ENCODE peak calls at places on chromosomes 11 and 22, in ten cellular contexts. One of them, this sample, is unnamed.

GRCh38 chr11:126404367-126404766 is 48.9 kb downstream of the ST3GAL4 start:
- DNase-seq in ACHN: no peak
- DNase-seq in uterus: no peak
- DNase-seq in endothelial cell: no peak
- DNase-seq in NCI-H460: no peak
- DNase-seq in central memory CD4-positive, alpha-beta T cell: no peak
- DNase-seq in NCI-H1092: no peak
- DNase-seq in B cell: no peak
- DNase-seq in cardiac fibroblast: no peak
- DNase-seq in naive thymus-derived CD8-positive, alpha-beta T cell: no peak
- DNase-seq in this sample: peak

GRCh38 chr22:17931400-17931825 is 92.9 kb downstream of the MICAL3 start:
- DNase-seq in ACHN: no peak
- DNase-seq in uterus: peak
- DNase-seq in endothelial cell: no peak
- DNase-seq in NCI-H460: no peak
- DNase-seq in central memory CD4-positive, alpha-beta T cell: no peak
- DNase-seq in NCI-H1092: no peak
- DNase-seq in B cell: no peak
- DNase-seq in cardiac fibroblast: no peak
- DNase-seq in naive thymus-derived CD8-positive, alpha-beta T cell: no peak
- DNase-seq in this sample: no peak

GRCh38 chr22:27992294-27993165 is 73.5 kb upstream of the PITPNB start:
- DNase-seq in ACHN: no peak
- DNase-seq in uterus: peak
- DNase-seq in endothelial cell: no peak
- DNase-seq in NCI-H460: no peak
- DNase-seq in central memory CD4-positive, alpha-beta T cell: no peak
- DNase-seq in NCI-H1092: no peak
- DNase-seq in B cell: no peak
- DNase-seq in cardiac fibroblast: no peak
- DNase-seq in naive thymus-derived CD8-positive, alpha-beta T cell: no peak
- DNase-seq in this sample: no peak

GRCh38 chr11:127195791-127196190 is 195.2 kb upstream of the KIRREL3 start:
- DNase-seq in ACHN: no peak
- DNase-seq in uterus: no peak
- DNase-seq in endothelial cell: no peak
- DNase-seq in NCI-H460: no peak
- DNase-seq in central memory CD4-positive, alpha-beta T cell: no peak
- DNase-seq in NCI-H1092: no peak
- DNase-seq in B cell: no peak
- DNase-seq in cardiac fibroblast: no peak
- DNase-seq in naive thymus-derived CD8-positive, alpha-beta T cell: no peak
- DNase-seq in this sample: no peak

GRCh38 chr11:95465887-95466286 is 234.9 kb upstream of the SESN3 start:
- DNase-seq in ACHN: no peak
- DNase-seq in uterus: no peak
- DNase-seq in endothelial cell: peak
- DNase-seq in NCI-H460: peak
- DNase-seq in central memory CD4-positive, alpha-beta T cell: no peak
- DNase-seq in NCI-H1092: no peak
- DNase-seq in B cell: no peak
- DNase-seq in cardiac fibroblast: no peak
- DNase-seq in naive thymus-derived CD8-positive, alpha-beta T cell: no peak
- DNase-seq in this sample: no peak

GRCh38 chr11:63535734-63536133 is 874 bp upstream of the PLAAT4 start:
- DNase-seq in ACHN: no peak
- DNase-seq in uterus: no peak
- DNase-seq in endothelial cell: no peak
- DNase-seq in NCI-H460: no peak
- DNase-seq in central memory CD4-positive, alpha-beta T cell: peak
- DNase-seq in NCI-H1092: no peak
- DNase-seq in B cell: no peak
- DNase-seq in cardiac fibroblast: peak
- DNase-seq in naive thymus-derived CD8-positive, alpha-beta T cell: no peak
- DNase-seq in this sample: no peak

GRCh38 chr11:8785998-8786397 is 103.4 kb downstream of the RPL27A start:
- DNase-seq in ACHN: no peak
- DNase-seq in uterus: no peak
- DNase-seq in endothelial cell: no peak
- DNase-seq in NCI-H460: no peak
- DNase-seq in central memory CD4-positive, alpha-beta T cell: no peak
- DNase-seq in NCI-H1092: no peak
- DNase-seq in B cell: no peak
- DNase-seq in cardiac fibroblast: no peak
- DNase-seq in naive thymus-derived CD8-positive, alpha-beta T cell: no peak
- DNase-seq in this sample: no peak

GRCh38 chr11:106271126-106271525 is 193.7 kb downstream of the AASDHPPT start:
- DNase-seq in ACHN: peak
- DNase-seq in uterus: no peak
- DNase-seq in endothelial cell: no peak
- DNase-seq in NCI-H460: no peak
- DNase-seq in central memory CD4-positive, alpha-beta T cell: no peak
- DNase-seq in NCI-H1092: no peak
- DNase-seq in B cell: no peak
- DNase-seq in cardiac fibroblast: peak
- DNase-seq in naive thymus-derived CD8-positive, alpha-beta T cell: no peak
- DNase-seq in this sample: no peak

GRCh38 chr22:30822216-30823014 is 127.7 kb downstream of the OSBP2 start:
- DNase-seq in ACHN: no peak
- DNase-seq in uterus: no peak
- DNase-seq in endothelial cell: peak
- DNase-seq in NCI-H460: no peak
- DNase-seq in central memory CD4-positive, alpha-beta T cell: no peak
- DNase-seq in NCI-H1092: peak
- DNase-seq in B cell: no peak
- DNase-seq in cardiac fibroblast: no peak
- DNase-seq in naive thymus-derived CD8-positive, alpha-beta T cell: no peak
- DNase-seq in this sample: no peak

GRCh38 chr11:61730222-61730994 is 22.0 kb upstream of the MYRF start:
- DNase-seq in ACHN: peak
- DNase-seq in uterus: no peak
- DNase-seq in endothelial cell: no peak
- DNase-seq in NCI-H460: no peak
- DNase-seq in central memory CD4-positive, alpha-beta T cell: no peak
- DNase-seq in NCI-H1092: peak
- DNase-seq in B cell: no peak
- DNase-seq in cardiac fibroblast: no peak
- DNase-seq in naive thymus-derived CD8-positive, alpha-beta T cell: no peak
- DNase-seq in this sample: no peak

GRCh38 chr11:306645-307371 is 808 bp upstream of the IFITM2 start:
- DNase-seq in ACHN: no peak
- DNase-seq in uterus: no peak
- DNase-seq in endothelial cell: no peak
- DNase-seq in NCI-H460: no peak
- DNase-seq in central memory CD4-positive, alpha-beta T cell: no peak
- DNase-seq in NCI-H1092: no peak
- DNase-seq in B cell: no peak
- DNase-seq in cardiac fibroblast: no peak
- DNase-seq in naive thymus-derived CD8-positive, alpha-beta T cell: no peak
- DNase-seq in this sample: no peak

GRCh38 chr22:30816413-30816812 is 121.7 kb downstream of the OSBP2 start:
- DNase-seq in ACHN: no peak
- DNase-seq in uterus: no peak
- DNase-seq in endothelial cell: no peak
- DNase-seq in NCI-H460: no peak
- DNase-seq in central memory CD4-positive, alpha-beta T cell: no peak
- DNase-seq in NCI-H1092: no peak
- DNase-seq in B cell: no peak
- DNase-seq in cardiac fibroblast: no peak
- DNase-seq in naive thymus-derived CD8-positive, alpha-beta T cell: no peak
- DNase-seq in this sample: no peak

GRCh38 chr11:2483426-2483825 is 38.6 kb downstream of the KCNQ1 start:
- DNase-seq in ACHN: no peak
- DNase-seq in uterus: no peak
- DNase-seq in endothelial cell: no peak
- DNase-seq in NCI-H460: no peak
- DNase-seq in central memory CD4-positive, alpha-beta T cell: no peak
- DNase-seq in NCI-H1092: peak
- DNase-seq in B cell: no peak
- DNase-seq in cardiac fibroblast: no peak
- DNase-seq in naive thymus-derived CD8-positive, alpha-beta T cell: no peak
- DNase-seq in this sample: no peak

GRCh38 chr11:71173709-71174108 is 78.7 kb downstream of the SHANK2 start:
- DNase-seq in ACHN: no peak
- DNase-seq in uterus: no peak
- DNase-seq in endothelial cell: no peak
- DNase-seq in NCI-H460: no peak
- DNase-seq in central memory CD4-positive, alpha-beta T cell: no peak
- DNase-seq in NCI-H1092: no peak
- DNase-seq in B cell: no peak
- DNase-seq in cardiac fibroblast: no peak
- DNase-seq in naive thymus-derived CD8-positive, alpha-beta T cell: no peak
- DNase-seq in this sample: no peak

GRCh38 chr11:20530942-20531703 is 68.3 kb upstream of the SLC6A5 start:
- DNase-seq in ACHN: no peak
- DNase-seq in uterus: no peak
- DNase-seq in endothelial cell: no peak
- DNase-seq in NCI-H460: no peak
- DNase-seq in central memory CD4-positive, alpha-beta T cell: no peak
- DNase-seq in NCI-H1092: no peak
- DNase-seq in B cell: no peak
- DNase-seq in cardiac fibroblast: no peak
- DNase-seq in naive thymus-derived CD8-positive, alpha-beta T cell: no peak
- DNase-seq in this sample: no peak

GRCh38 chr11:87431386-87431785 is 393.7 kb downstream of the TMEM135 start:
- DNase-seq in ACHN: no peak
- DNase-seq in uterus: no peak
- DNase-seq in endothelial cell: no peak
- DNase-seq in NCI-H460: no peak
- DNase-seq in central memory CD4-positive, alpha-beta T cell: no peak
- DNase-seq in NCI-H1092: no peak
- DNase-seq in B cell: no peak
- DNase-seq in cardiac fibroblast: no peak
- DNase-seq in naive thymus-derived CD8-positive, alpha-beta T cell: no peak
- DNase-seq in this sample: no peak

GRCh38 chr11:3130269-3131071 is 34.6 kb downstream of the OSBPL5 start:
- DNase-seq in ACHN: no peak
- DNase-seq in uterus: peak
- DNase-seq in endothelial cell: no peak
- DNase-seq in NCI-H460: no peak
- DNase-seq in central memory CD4-positive, alpha-beta T cell: no peak
- DNase-seq in NCI-H1092: peak
- DNase-seq in B cell: peak
- DNase-seq in cardiac fibroblast: no peak
- DNase-seq in naive thymus-derived CD8-positive, alpha-beta T cell: no peak
- DNase-seq in this sample: no peak

GRCh38 chr22:30325065-30325720 is 1.5 kb downstream of the TBC1D10A start:
- DNase-seq in ACHN: peak
- DNase-seq in uterus: peak
- DNase-seq in endothelial cell: no peak
- DNase-seq in NCI-H460: peak
- DNase-seq in central memory CD4-positive, alpha-beta T cell: no peak
- DNase-seq in NCI-H1092: no peak
- DNase-seq in B cell: no peak
- DNase-seq in cardiac fibroblast: peak
- DNase-seq in naive thymus-derived CD8-positive, alpha-beta T cell: no peak
- DNase-seq in this sample: peak

GRCh38 chr22:24146190-24146616 is 35.1 kb upstream of the SUSD2 start:
- DNase-seq in ACHN: no peak
- DNase-seq in uterus: peak
- DNase-seq in endothelial cell: peak
- DNase-seq in NCI-H460: no peak
- DNase-seq in central memory CD4-positive, alpha-beta T cell: no peak
- DNase-seq in NCI-H1092: peak
- DNase-seq in B cell: peak
- DNase-seq in cardiac fibroblast: peak
- DNase-seq in naive thymus-derived CD8-positive, alpha-beta T cell: peak
- DNase-seq in this sample: no peak

GRCh38 chr11:65014146-65014960 is at the start of gene ARL2:
- DNase-seq in ACHN: no peak
- DNase-seq in uterus: no peak
- DNase-seq in endothelial cell: no peak
- DNase-seq in NCI-H460: peak
- DNase-seq in central memory CD4-positive, alpha-beta T cell: no peak
- DNase-seq in NCI-H1092: no peak
- DNase-seq in B cell: peak
- DNase-seq in cardiac fibroblast: no peak
- DNase-seq in naive thymus-derived CD8-positive, alpha-beta T cell: no peak
- DNase-seq in this sample: no peak

GRCh38 chr11:75815345-75815983 is 454 bp downstream of the UVRAG start:
- DNase-seq in ACHN: peak
- DNase-seq in uterus: no peak
- DNase-seq in endothelial cell: peak
- DNase-seq in NCI-H460: peak
- DNase-seq in central memory CD4-positive, alpha-beta T cell: peak
- DNase-seq in NCI-H1092: no peak
- DNase-seq in B cell: peak
- DNase-seq in cardiac fibroblast: peak
- DNase-seq in naive thymus-derived CD8-positive, alpha-beta T cell: no peak
- DNase-seq in this sample: no peak

GRCh38 chr22:38570841-38571364 is 920 bp upstream of the DMC1 start:
- DNase-seq in ACHN: peak
- DNase-seq in uterus: no peak
- DNase-seq in endothelial cell: peak
- DNase-seq in NCI-H460: no peak
- DNase-seq in central memory CD4-positive, alpha-beta T cell: peak
- DNase-seq in NCI-H1092: no peak
- DNase-seq in B cell: no peak
- DNase-seq in cardiac fibroblast: peak
- DNase-seq in naive thymus-derived CD8-positive, alpha-beta T cell: peak
- DNase-seq in this sample: no peak

GRCh38 chr11:96095884-96096301 is 172.0 kb upstream of the MTMR2 start:
- DNase-seq in ACHN: no peak
- DNase-seq in uterus: no peak
- DNase-seq in endothelial cell: no peak
- DNase-seq in NCI-H460: no peak
- DNase-seq in central memory CD4-positive, alpha-beta T cell: no peak
- DNase-seq in NCI-H1092: no peak
- DNase-seq in B cell: no peak
- DNase-seq in cardiac fibroblast: no peak
- DNase-seq in naive thymus-derived CD8-positive, alpha-beta T cell: no peak
- DNase-seq in this sample: no peak

GRCh38 chr11:7421136-7421535 is 64.2 kb upstream of the OLFML1 start:
- DNase-seq in ACHN: no peak
- DNase-seq in uterus: no peak
- DNase-seq in endothelial cell: no peak
- DNase-seq in NCI-H460: no peak
- DNase-seq in central memory CD4-positive, alpha-beta T cell: no peak
- DNase-seq in NCI-H1092: no peak
- DNase-seq in B cell: no peak
- DNase-seq in cardiac fibroblast: no peak
- DNase-seq in naive thymus-derived CD8-positive, alpha-beta T cell: no peak
- DNase-seq in this sample: no peak

GRCh38 chr22:43392385-43392989 is 19.3 kb upstream of the MPPED1 start:
- DNase-seq in ACHN: no peak
- DNase-seq in uterus: no peak
- DNase-seq in endothelial cell: no peak
- DNase-seq in NCI-H460: no peak
- DNase-seq in central memory CD4-positive, alpha-beta T cell: no peak
- DNase-seq in NCI-H1092: no peak
- DNase-seq in B cell: no peak
- DNase-seq in cardiac fibroblast: no peak
- DNase-seq in naive thymus-derived CD8-positive, alpha-beta T cell: no peak
- DNase-seq in this sample: no peak

GRCh38 chr11:18668131-18668530 is 30.4 kb upstream of the TMEM86A start:
- DNase-seq in ACHN: no peak
- DNase-seq in uterus: no peak
- DNase-seq in endothelial cell: no peak
- DNase-seq in NCI-H460: no peak
- DNase-seq in central memory CD4-positive, alpha-beta T cell: no peak
- DNase-seq in NCI-H1092: no peak
- DNase-seq in B cell: no peak
- DNase-seq in cardiac fibroblast: peak
- DNase-seq in naive thymus-derived CD8-positive, alpha-beta T cell: no peak
- DNase-seq in this sample: no peak